ENCODE peak calls at places on chromosomes 11 and 22, in eight cellular contexts. W is GM23338, A is MM.1S, P is GM23248, N is PC-3, C is neural progenitor cell, L is SK-N-SH, T is HCT116. E is an unnamed sample.

GRCh38 chr11:41659990-41660389 is 200.5 kb upstream of the LRRC4C start:
- DNase-seq in W (peak; percentile 3), A (no peak), P (no peak), N (peak; percentile 59), C (no peak), L (no peak), T (no peak), E (no peak)

GRCh38 chr11:74322667-74323066 is 11.2 kb upstream of the P4HA3 start:
- DNase-seq in W (no peak), A (no peak), P (peak; percentile 63), N (no peak), C (no peak), L (no peak), T (no peak), E (no peak)

GRCh38 chr11:75237050-75237449 is 3.5 kb upstream of the TPBGL start:
- DNase-seq in W (no peak), A (no peak), P (no peak), N (no peak), C (no peak), L (no peak), T (no peak), E (no peak)

GRCh38 chr11:118263109-118263508 is 988 bp downstream of the MPZL2 start:
- DNase-seq in W (no peak), A (no peak), P (no peak), N (no peak), C (no peak), L (no peak), T (no peak), E (no peak)

GRCh38 chr11:102453286-102453797 is 777 bp upstream of the TMEM123 start:
- DNase-seq in W (peak; percentile 51), A (peak; percentile 30), P (no peak), N (peak; percentile 42), C (no peak), L (peak; percentile 18), T (no peak), E (peak; percentile 39)

GRCh38 chr11:125460275-125460674 is 35.8 kb downstream of the FEZ1 start:
- DNase-seq in W (no peak), A (no peak), P (no peak), N (no peak), C (no peak), L (no peak), T (no peak), E (no peak)

GRCh38 chr11:43952401-43953342 is 10.2 kb downstream of the C11orf96 start:
- DNase-seq in W (no peak), A (no peak), P (peak; percentile 17), N (no peak), C (no peak), L (no peak), T (no peak), E (no peak)

GRCh38 chr22:37552560-37553163 is 7.6 kb upstream of the CDC42EP1 start:
- DNase-seq in W (peak; percentile 80), A (no peak), P (peak; percentile 61), N (no peak), C (peak; percentile 94), L (peak; percentile 27), T (no peak), E (no peak)

GRCh38 chr11:79440451-79441158 is at the start of gene TENM4:
- DNase-seq in W (peak; percentile 49), A (peak; percentile 55), P (peak; percentile 61), N (peak; percentile 16), C (peak; percentile 83), L (peak; percentile 86), T (no peak), E (no peak)

GRCh38 chr11:110034816-110035215 is 58.4 kb upstream of the ZC3H12C start:
- DNase-seq in W (no peak), A (no peak), P (no peak), N (no peak), C (no peak), L (no peak), T (no peak), E (no peak)

GRCh38 chr11:103436131-103436770 is 327.0 kb downstream of the DYNC2H1 start:
- DNase-seq in W (no peak), A (no peak), P (peak; percentile 50), N (no peak), C (no peak), L (no peak), T (no peak), E (no peak)

GRCh38 chr11:78406568-78407196 is 10.9 kb downstream of the GAB2 start:
- DNase-seq in W (no peak), A (no peak), P (no peak), N (peak; percentile 65), C (no peak), L (no peak), T (no peak), E (no peak)

DNA sequence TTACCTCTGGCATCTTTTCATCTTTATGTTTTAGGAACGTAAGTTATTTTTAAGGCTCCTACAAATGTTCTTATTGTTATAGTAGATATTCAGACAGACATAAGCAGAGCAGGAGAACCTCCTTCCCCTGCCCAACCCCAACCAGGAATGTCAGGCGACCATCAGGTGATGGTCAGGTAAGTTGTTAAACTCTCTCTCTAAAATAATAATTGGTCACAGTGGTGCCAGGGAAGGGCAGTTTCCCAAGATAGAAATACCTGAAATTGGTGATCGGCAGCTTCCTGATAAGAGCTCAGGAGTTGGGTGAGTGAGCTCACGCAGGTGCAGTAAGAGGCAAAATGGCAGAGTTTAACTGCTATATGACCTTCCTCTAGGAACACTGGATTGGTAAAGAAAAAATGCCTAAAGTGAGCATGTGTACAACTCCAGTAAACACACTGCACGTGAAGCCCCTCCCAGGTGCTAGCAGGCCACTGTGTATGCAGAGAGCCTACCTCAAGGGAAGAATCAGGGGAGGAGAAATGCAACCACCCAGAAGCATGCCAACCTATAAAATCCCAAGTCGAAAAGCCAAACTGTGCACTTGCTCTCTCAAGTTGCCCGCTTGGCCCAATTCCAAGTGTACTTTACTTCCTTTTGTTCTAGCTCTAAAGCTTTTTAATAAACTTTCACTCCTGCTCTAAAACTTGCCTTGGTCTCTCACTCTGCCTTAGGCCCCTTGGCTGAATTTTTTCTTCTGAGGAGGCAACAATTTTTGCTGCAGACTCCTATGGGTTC is 273.9 kb downstream of the SBF2 start:
- DNase-seq in W (peak; percentile 11), A (no peak), P (peak; percentile 5), N (no peak), C (no peak), L (no peak), T (no peak), E (no peak)
- H3K4me2 ChIP-seq in W (no peak overlapping the region), A (no peak overlapping the region), P (no peak overlapping the region), N (no peak overlapping the region), C (no peak overlapping the region), L (no peak overlapping the region), T (no peak overlapping the region), E (no peak overlapping the region)

DNA sequence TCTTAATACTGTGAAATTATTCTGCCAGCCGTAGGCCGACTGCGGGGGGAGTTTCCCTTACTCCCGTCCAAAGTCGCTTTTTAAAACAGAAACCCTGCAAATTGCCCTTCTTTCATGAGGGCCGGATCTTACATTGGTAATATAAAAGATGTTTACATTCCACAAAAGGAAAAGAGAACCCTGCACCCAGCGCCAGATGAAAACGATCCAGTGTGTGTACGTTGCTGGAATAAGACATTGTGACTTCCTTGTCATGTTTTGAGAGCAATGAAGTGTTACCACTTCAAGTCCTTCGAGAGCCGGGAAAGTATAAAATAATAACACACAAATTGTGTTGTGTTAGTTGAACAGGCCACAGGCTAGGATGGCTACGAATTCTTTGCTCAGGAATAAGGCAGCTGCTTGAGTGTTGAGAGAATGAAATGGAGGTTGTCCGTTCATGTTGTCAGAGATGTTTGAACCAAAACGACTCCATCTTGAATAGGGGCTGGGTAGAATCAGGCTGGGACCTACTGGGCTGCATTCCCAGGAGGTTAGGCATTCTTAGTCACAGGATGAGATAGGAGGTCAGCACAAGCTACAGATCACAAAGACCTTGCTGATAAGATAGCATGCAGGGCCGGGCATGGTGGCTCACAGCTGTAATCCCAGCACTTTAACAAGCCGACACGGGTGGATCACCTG is 5.4 kb upstream of the ARHGAP8 start:
- DNase-seq in W (peak; percentile 53), A (no peak), P (no peak), N (no peak), C (no peak), L (no peak), T (no peak), E (no peak)
- TF ChIP-seq EZH2phosphoT487 in W (no peak), A (no peak), P (no peak), N (no peak), C (no peak), L (no peak), T (no peak), E (no peak)

DNA sequence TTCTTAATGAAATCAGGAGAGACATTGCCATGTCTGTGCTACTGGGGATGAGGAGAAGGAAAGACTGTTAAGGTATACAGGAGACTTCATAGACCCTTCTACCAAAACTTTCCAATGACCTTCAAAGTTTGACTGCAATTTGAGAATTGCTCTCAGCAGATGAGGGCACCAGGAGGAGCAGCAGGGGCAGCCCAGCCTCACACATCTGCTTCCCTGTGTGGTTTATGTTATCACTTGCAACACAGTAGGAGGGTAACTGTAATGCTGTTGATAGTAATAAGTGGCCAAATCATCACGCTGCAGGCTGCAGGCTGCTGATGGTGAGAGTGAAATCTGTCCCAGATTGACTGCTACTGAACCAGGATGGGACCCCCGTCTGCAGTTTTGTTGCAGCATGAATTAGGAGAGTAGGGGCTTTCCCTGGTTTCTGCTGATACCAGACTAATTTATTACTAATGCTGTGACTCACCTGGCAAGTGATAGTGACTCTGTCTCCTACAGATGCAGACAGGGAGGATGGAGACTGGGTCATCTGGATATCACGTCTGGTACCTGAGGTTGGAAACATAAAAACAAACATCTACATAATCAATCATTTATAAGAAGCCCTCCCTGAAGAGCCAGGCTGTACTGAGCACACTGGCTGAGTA is 74.6 kb downstream of the GAB4 start:
- DNase-seq in W (no peak), A (no peak), P (no peak), N (no peak), C (no peak), L (no peak), T (no peak), E (no peak)
- H3K4me2 ChIP-seq in W (no peak overlapping the region), A (no peak overlapping the region), P (no peak overlapping the region), N (no peak overlapping the region), C (no peak overlapping the region), L (no peak overlapping the region), T (no peak overlapping the region), E (no peak overlapping the region)

GRCh38 chr11:47499614-47500013 is 50.7 kb upstream of the RAPSN start:
- DNase-seq in W (no peak), A (no peak), P (no peak), N (no peak), C (no peak), L (no peak), T (no peak), E (no peak)

GRCh38 chr11:47499160-47499559 is 50.2 kb upstream of the RAPSN start:
- DNase-seq in W (no peak), A (no peak), P (no peak), N (no peak), C (no peak), L (no peak), T (no peak), E (no peak)

GRCh38 chr11:47500121-47500520 is 51.2 kb upstream of the RAPSN start:
- DNase-seq in W (no peak), A (no peak), P (no peak), N (no peak), C (no peak), L (no peak), T (no peak), E (no peak)

GRCh38 chr11:47502767-47503166 is 50.2 kb downstream of the CELF1 start:
- DNase-seq in W (no peak), A (no peak), P (no peak), N (no peak), C (no peak), L (no peak), T (no peak), E (no peak)

DNA sequence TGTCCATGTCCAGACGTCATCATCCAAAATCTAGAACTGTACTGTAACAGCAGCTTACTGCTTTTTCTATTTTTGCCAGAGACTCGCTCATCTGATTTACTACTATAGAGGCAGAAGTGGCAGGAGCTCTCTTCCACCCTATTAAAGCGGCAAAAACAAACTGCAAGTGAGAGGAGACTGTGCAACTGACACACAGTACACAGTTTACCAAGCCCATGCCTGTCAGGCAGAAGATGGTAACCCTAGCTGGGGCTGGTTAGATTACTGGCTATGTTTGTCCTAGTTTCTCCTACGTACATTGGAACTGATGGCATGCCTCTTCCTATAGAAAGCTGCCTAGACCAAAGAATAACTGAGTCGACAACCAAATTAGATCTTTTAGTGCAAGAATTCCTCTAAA is 51.8 kb downstream of the CELF1 start:
- DNase-seq in W (no peak), A (no peak), P (no peak), N (no peak), C (no peak), L (no peak), T (no peak), E (no peak)
- TF ChIP-seq EZH2phosphoT487 in W (no peak), A (no peak), P (no peak), N (no peak), C (no peak), L (no peak), T (no peak), E (no peak)

E was measured in OCI-LY7.